ENCODE peak calls at places on chromosomes 5 and 9, in nine cellular contexts. Z is kidney epithelial cell, Q is heart right ventricle, W is esophagus squamous epithelium, L is HL-60, R is ascending aorta, B is tibial artery, U is mesothelial cell of epicardium, K is GM20000. T is an unnamed sample.

GRCh38 chr5:5026407-5026780 is 113.7 kb upstream of the ADAMTS16 start:
- DNase-seq in Z (no peak), Q (no peak), W (no peak), L (no peak), R (no peak), B (no peak), U (no peak), K (no peak), T (no peak)

GRCh38 chr9:38026840-38027527 is 42.0 kb downstream of the SHB start:
- DNase-seq in Z (no peak), Q (no peak), W (no peak), L (no peak), R (no peak), B (no peak), U (no peak), K (no peak), T (no peak)

GRCh38 chr9:15936316-15936869 is 383.6 kb downstream of the CCDC171 start:
- DNase-seq in Z (no peak), Q (no peak), W (no peak), L (no peak), R (no peak), B (peak), U (no peak), K (no peak), T (no peak)

GRCh38 chr5:57791875-57792274 is 309.3 kb upstream of the ACTBL2 start:
- DNase-seq in Z (no peak), Q (no peak), W (no peak), L (no peak), R (no peak), B (no peak), U (no peak), K (no peak), T (no peak)

GRCh38 chr5:77003246-77003645 is 27.0 kb upstream of the AGGF1 start:
- DNase-seq in Z (no peak), Q (no peak), W (no peak), L (no peak), R (no peak), B (no peak), U (no peak), K (no peak), T (no peak)

GRCh38 chr5:135587849-135588248 is 9.1 kb upstream of the CXCL14 start:
- DNase-seq in Z (no peak), Q (no peak), W (no peak), L (no peak), R (no peak), B (no peak), U (no peak), K (no peak), T (no peak)

GRCh38 chr9:19479874-19480273 is 71.1 kb downstream of the ACER2 start:
- DNase-seq in Z (no peak), Q (no peak), W (no peak), L (no peak), R (no peak), B (no peak), U (no peak), K (no peak), T (no peak)

GRCh38 chr9:133994359-133995011 is 2.4 kb upstream of the VAV2 start:
- DNase-seq in Z (no peak), Q (peak), W (no peak), L (peak), R (no peak), B (peak), U (peak), K (peak), T (peak)

GRCh38 chr5:159805021-159805420 is 111.3 kb upstream of the ADRA1B start:
- DNase-seq in Z (no peak), Q (no peak), W (no peak), L (peak), R (no peak), B (peak), U (no peak), K (no peak), T (no peak)

GRCh38 chr5:172745836-172746235 is 25.2 kb downstream of the DUSP1 start:
- DNase-seq in Z (no peak), Q (no peak), W (no peak), L (no peak), R (no peak), B (no peak), U (no peak), K (no peak), T (no peak)
- TF ChIP-seq CTCF in Z (no peak), Q (no peak), W (no peak), L (no peak), R (no peak), B (no peak), U (no peak), K (no peak), T (no peak)

GRCh38 chr9:85940275-85940831 is 593 bp upstream of the NAA35 start:
- DNase-seq in Z (no peak), Q (no peak), W (no peak), L (no peak), R (no peak), B (no peak), U (no peak), K (no peak), T (peak)

GRCh38 chr9:85941966-85942912 is 1.3 kb downstream of the NAA35 start:
- DNase-seq in Z (no peak), Q (no peak), W (no peak), L (no peak), R (no peak), B (no peak), U (no peak), K (no peak), T (peak)

GRCh38 chr9:85941617-85941930 is 628 bp downstream of the NAA35 start:
- DNase-seq in Z (no peak), Q (no peak), W (no peak), L (no peak), R (no peak), B (no peak), U (no peak), K (no peak), T (no peak)

GRCh38 chr9:85942913-85943729 is 2.2 kb downstream of the NAA35 start:
- DNase-seq in Z (no peak), Q (no peak), W (no peak), L (no peak), R (no peak), B (no peak), U (no peak), K (no peak), T (no peak)

GRCh38 chr9:85940832-85941616 is at the start of gene NAA35:
- DNase-seq in Z (peak), Q (peak), W (peak), L (peak), R (peak), B (peak), U (peak), K (peak), T (peak)
- TF ChIP-seq CTCF in Z (no peak), Q (no peak), W (no peak), L (no peak), R (no peak), B (no peak), U (no peak), K (no peak), T (no peak)

GRCh38 chr9:2086971-2087370 is 71.8 kb downstream of the SMARCA2 start:
- DNase-seq in Z (no peak), Q (no peak), W (no peak), L (no peak), R (no peak), B (no peak), U (no peak), K (peak), T (no peak)

GRCh38 chr9:2082802-2083201 is 67.7 kb downstream of the SMARCA2 start:
- DNase-seq in Z (no peak), Q (no peak), W (no peak), L (no peak), R (no peak), B (no peak), U (no peak), K (no peak), T (no peak)

GRCh38 chr9:2085719-2086515 is 70.8 kb downstream of the SMARCA2 start:
- DNase-seq in Z (no peak), Q (no peak), W (no peak), L (peak), R (no peak), B (no peak), U (no peak), K (no peak), T (no peak)

GRCh38 chr9:2083552-2083951 is 68.4 kb downstream of the SMARCA2 start:
- DNase-seq in Z (no peak), Q (no peak), W (no peak), L (no peak), R (no peak), B (no peak), U (no peak), K (no peak), T (no peak)

DNA sequence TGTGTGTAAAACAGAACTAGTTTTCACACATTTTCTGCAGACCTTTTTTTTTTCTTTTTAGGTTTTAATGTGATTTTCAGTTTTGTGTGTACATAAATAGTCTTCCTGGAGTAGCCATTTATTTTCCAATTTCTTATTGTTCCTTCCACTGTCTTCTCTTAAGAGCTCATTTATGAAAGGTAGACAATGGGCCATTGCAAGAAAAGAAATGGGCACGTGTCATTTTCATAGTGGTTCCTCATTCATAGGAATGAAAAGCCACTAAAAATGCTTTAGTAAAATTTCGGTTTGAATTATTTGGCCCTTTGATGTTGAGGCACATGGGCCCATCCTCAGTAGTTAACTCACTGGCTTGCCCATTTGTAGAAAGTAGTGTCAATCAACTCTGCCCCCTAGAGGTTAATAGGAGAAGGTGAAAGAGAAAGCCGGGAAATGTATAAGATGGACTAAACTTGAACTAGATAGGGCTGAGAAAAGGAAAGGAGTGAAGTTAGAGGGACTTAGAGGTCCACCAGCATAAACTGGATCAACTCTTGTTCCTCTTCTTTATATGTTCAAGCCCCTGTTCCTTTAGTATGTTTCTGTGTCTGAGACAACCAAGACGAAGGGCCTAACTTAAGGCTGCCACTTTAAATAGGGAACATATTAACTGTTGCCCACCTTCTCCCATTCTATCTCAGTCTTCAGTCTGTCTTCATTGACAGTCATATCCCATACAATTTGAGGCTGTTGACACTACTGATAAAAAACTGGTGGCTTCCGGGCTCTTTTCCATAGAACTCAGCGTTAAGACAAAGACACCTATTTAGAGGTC is 72.6 kb downstream of the SMARCA2 start:
- DNase-seq in Z (no peak), Q (no peak), W (no peak), L (peak), R (no peak), B (no peak), U (no peak), K (peak), T (peak)
- TF ChIP-seq CTCF in Z (peak), Q (peak), W (peak), L (peak), R (peak), B (peak), U (peak), K (peak), T (peak)

DNA sequence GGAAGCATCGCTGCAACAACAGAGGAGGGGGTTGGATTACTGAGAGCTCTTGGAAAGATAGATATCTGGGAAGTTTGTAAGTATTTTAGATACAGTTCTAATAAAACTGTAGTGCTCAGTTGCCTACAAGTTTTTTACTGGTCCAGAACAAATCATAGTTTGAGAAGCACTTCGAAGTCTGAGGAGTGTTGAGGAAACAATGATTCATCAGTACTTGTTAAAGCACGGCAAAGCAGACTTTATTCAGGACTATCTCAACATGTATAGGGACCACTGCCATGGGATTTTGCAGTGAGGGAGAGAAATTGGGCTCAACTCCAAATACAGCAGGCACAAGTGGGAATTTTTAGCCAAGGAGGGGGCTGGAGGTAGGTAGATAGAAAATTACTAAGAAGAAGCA is 25.3 kb upstream of the RECK start:
- DNase-seq in Z (no peak), Q (no peak), W (no peak), L (no peak), R (no peak), B (no peak), U (no peak), K (no peak), T (no peak)
- TF ChIP-seq CTCF in Z (no peak), Q (no peak), W (no peak), L (no peak), R (no peak), B (no peak), U (no peak), K (no peak), T (no peak)

T was measured in RWPE1.